ENCODE peak calls at places on chromosomes 5 and 9, in four cellular contexts. W is lung, D is Peyer's patch, F is bronchial epithelial cell. O is an unnamed sample. For H3K36me3, the result is how much of the 10 kb centered on the place peaks cover.

GRCh38 chr5:9231842-9232241 is 314.0 kb downstream of the SEMA5A start:
- DNase-seq in F (no peak), D (no peak), W (no peak), O (no peak)

GRCh38 chr9:15492485-15493150 is 18.2 kb downstream of the PSIP1 start:
- DNase-seq in F (no peak), W (no peak), D (no peak), O (no peak)

GRCh38 chr5:41967401-41967800 is 42.3 kb downstream of the FBXO4 start:
- DNase-seq in W (no peak), D (no peak), F (no peak), O (no peak)

GRCh38 chr5:148884339-148885020 is 58.1 kb downstream of the ADRB2 start:
- DNase-seq in W (no peak), F (no peak), D (no peak), O (no peak)

GRCh38 chr5:61332891-61333350 is 863 bp downstream of the ZSWIM6 start:
- DNase-seq in W (peak), F (peak), D (peak), O (no peak)

GRCh38 chr5:176533894-176534611 is 3.1 kb downstream of the RNF44 start:
- DNase-seq in D (peak), F (peak), W (no peak), O (no peak)

GRCh38 chr5:107869459-107870115 is 198.8 kb upstream of the EFNA5 start:
- DNase-seq in F (peak), W (no peak), D (no peak), O (peak)

GRCh38 chr5:150244209-150244608 is 45.4 kb downstream of the CAMK2A start:
- DNase-seq in D (no peak), W (no peak), F (no peak), O (no peak)

GRCh38 chr9:84932915-84933527 is 263.5 kb downstream of the NTRK2 start:
- DNase-seq in F (peak), W (no peak), D (no peak), O (no peak)

GRCh38 chr9:135732569-135733257 is 30.7 kb downstream of the KCNT1 start:
- DNase-seq in D (no peak), W (no peak), F (no peak), O (no peak)

GRCh38 chr9:10957878-10958277 is 345.1 kb upstream of the PTPRD start:
- DNase-seq in D (no peak), W (no peak), F (no peak), O (no peak)

GRCh38 chr5:161094411-161094810 is 242.4 kb upstream of the ATP10B start:
- DNase-seq in W (no peak), F (peak), D (no peak), O (no peak)

GRCh38 chr9:97924386-97924785 is 2.1 kb upstream of the TRMO start:
- DNase-seq in W (no peak), D (no peak), F (no peak), O (no peak)

GRCh38 chr9:77013932-77014596 is 5.4 kb upstream of the FOXB2 start:
- DNase-seq in D (no peak), W (no peak), F (no peak), O (no peak)

GRCh38 chr9:86767373-86767772 is 179.9 kb downstream of the GAS1 start:
- DNase-seq in D (no peak), W (no peak), F (no peak), O (no peak)

GRCh38 chr5:142717582-142718215 is 31.8 kb upstream of the FGF1 start:
- DNase-seq in D (no peak), F (peak), W (no peak), O (peak)

GRCh38 chr9:8600914-8601680 is 801.5 kb upstream of the DMAC1 start:
- DNase-seq in D (no peak), F (peak), W (no peak), O (no peak)

GRCh38 chr9:134961331-134962064 is 43.8 kb upstream of the FCN1 start:
- DNase-seq in W (no peak), F (no peak), D (no peak), O (no peak)

GRCh38 chr9:96417610-96418073 is 528 bp downstream of the ZNF367 start:
- DNase-seq in W (no peak), F (no peak), D (no peak), O (no peak)

GRCh38 chr5:62590396-62590795 is 11.8 kb downstream of the LRRC70 start:
- DNase-seq in F (no peak), D (no peak), W (no peak), O (no peak)

GRCh38 chr5:204462-204861 is 13.2 kb downstream of the LRRC14B start:
- DNase-seq in W (no peak), D (no peak), F (no peak), O (no peak)

GRCh38 chr9:121692606-121693505 is 41.4 kb downstream of the DAB2IP start:
- DNase-seq in D (no peak), W (peak), F (peak), O (peak)

GRCh38 chr9:5459289-5459829 is 9.0 kb downstream of the CD274 start:
- DNase-seq in F (peak), W (no peak), D (no peak), O (no peak)

GRCh38 chr9:120610975-120611689 is 31.2 kb upstream of the CDK5RAP2 start:
- DNase-seq in W (no peak), D (no peak), F (peak), O (no peak)

GRCh38 chr9:23444658-23445057 is 381.4 kb downstream of the ELAVL2 start:
- DNase-seq in W (no peak), D (no peak), F (no peak), O (no peak)

GRCh38 chr5:96067251-96067650 is 105.6 kb upstream of the ELL2 start:
- DNase-seq in D (no peak), F (peak), W (no peak), O (no peak)

GRCh38 chr5:83331842-83332241 is 139.7 kb upstream of the VCAN start:
- DNase-seq in W (no peak), F (peak), D (no peak), O (no peak)

GRCh38 chr5:68182094-68182493 is 33.5 kb upstream of the PIK3R1 start:
- DNase-seq in W (no peak), D (no peak), F (no peak), O (no peak)

GRCh38 chr5:167934561-167934971 is 356.9 kb upstream of the WWC1 start:
- DNase-seq in W (no peak), D (no peak), F (peak), O (no peak)

GRCh38 chr9:6109986-6110385 is 94.6 kb upstream of the RANBP6 start:
- DNase-seq in W (no peak), D (no peak), F (no peak), O (no peak)

GRCh38 chr9:21836437-21837161 is 34.2 kb downstream of the MTAP start:
- DNase-seq in D (no peak), F (peak), W (no peak), O (peak)

GRCh38 chr5:78716221-78716620 is 67.6 kb upstream of the LHFPL2 start:
- DNase-seq in W (no peak), D (no peak), F (no peak), O (peak)

GRCh38 chr5:80806929-80807328 is 152.1 kb upstream of the DHFR start:
- DNase-seq in D (no peak), F (no peak), W (no peak), O (no peak)

DNA sequence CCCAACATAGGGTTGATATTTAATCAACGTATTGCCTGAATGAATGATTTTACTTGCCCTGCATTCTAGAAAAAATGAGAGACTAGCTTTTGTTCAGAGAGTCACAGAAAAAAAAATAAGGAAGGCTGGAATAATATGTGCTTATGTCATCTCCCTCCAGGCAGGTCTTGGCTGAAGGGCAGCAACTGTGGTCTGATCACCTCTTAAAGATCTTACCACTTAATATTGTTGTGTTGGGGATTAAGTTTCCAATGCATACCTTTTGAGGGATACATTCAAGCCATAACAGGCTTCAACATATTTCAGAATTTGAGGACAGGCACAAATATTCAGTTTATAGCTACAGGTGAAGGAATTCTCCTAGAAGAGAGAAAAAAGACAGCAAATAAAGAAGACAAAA is 157.3 kb upstream of the S1PR3 start:
- DNase-seq in D (no peak), W (no peak), F (peak), O (no peak)
- TF ChIP-seq CTCF in D (no peak), W (no peak), F (no peak), O (no peak)

GRCh38 chr9:130714586-130715110 is 21.1 kb downstream of the EXOSC2 start:
- DNase-seq in D (no peak), F (no peak), W (no peak), O (no peak)
- H3K4me3 ChIP-seq in D (peak), F (peak), W (no peak), O (peak)

GRCh38 chr5:179802207-179802883 is 4.3 kb downstream of the MGAT4B start:
- DNase-seq in F (peak), D (no peak), W (no peak), O (no peak)
- H3K36me3 ChIP-seq in F (under half), D (under half), W (under half), O (under half)

DNA sequence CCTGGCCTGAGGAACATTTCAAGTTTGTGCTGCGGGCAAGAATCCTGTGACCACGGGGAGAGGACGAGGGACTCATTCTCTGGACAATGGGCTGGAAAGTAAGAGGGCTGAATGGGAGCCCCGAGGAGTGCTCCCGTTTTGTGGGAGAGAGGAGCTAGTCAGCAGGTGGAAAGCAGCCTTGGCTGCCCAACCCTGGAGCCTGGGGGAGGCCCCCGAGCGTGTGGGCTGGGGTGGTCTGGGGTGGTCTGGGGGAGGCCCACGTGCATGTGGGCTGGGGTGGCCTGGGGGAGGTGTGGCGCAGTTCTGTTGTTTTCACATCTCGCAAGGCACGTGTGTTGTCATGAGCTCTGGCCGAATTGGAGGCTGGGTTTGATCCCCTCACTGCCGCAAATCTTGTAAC is 27.5 kb downstream of the EHMT1 start:
- DNase-seq in D (no peak), F (no peak), W (no peak), O (no peak)
- TF ChIP-seq CTCF in D (no peak), F (no peak), W (no peak), O (no peak)

GRCh38 chr9:114156311-114156657 is 947 bp downstream of the COL27A1 start:
- DNase-seq in F (no peak), W (no peak), D (no peak), O (no peak)

GRCh38 chr9:114158482-114159130 is 3.3 kb downstream of the COL27A1 start:
- DNase-seq in F (no peak), W (no peak), D (no peak), O (no peak)

GRCh38 chr9:114156658-114157421 is 1.5 kb downstream of the COL27A1 start:
- DNase-seq in D (no peak), W (peak), F (peak), O (peak)

GRCh38 chr9:114155967-114156294 is 594 bp downstream of the COL27A1 start:
- DNase-seq in F (no peak), W (no peak), D (no peak), O (no peak)

DNA sequence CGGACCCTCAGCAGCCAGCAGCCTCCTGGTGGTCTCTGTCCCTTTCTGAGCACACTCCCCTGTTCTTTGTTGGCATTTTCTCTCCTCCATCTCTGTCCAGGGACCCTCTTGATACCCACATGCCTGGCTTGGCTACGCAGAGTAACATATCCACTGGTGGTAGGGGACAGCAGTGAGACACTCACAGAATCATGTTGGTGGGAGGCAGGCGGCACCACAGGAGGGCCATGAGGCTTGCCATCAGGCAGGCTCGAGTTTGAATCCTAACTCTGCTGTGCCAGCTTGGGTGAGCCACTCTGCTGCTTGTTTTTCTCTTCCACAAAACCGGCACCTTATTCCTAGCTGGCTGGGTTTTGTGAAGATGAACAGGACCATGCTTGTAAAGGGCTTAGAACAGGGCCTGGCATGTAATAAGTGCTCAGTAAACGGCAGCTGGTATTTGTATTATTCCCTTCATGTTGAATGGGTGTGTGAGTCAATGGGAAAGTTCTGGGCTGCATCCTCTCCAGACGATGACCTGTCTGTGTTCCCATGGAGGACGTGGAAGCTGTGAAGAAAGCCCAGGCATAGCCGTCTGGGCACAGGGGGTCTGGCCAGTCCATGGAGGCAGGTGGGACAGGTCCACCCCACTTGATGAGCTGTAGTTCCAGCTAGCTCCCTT is 2.3 kb downstream of the COL27A1 start:
- DNase-seq in W (no peak), F (peak), D (no peak), O (peak)
- H3K4me3 ChIP-seq in W (no peak), F (no peak), D (no peak), O (no peak)

GRCh38 chr5:136056336-136056735 is 27.5 kb downstream of the TGFBI start:
- DNase-seq in F (no peak), W (no peak), D (no peak), O (no peak)

GRCh38 chr5:136058972-136059354 is 30.2 kb downstream of the TGFBI start:
- DNase-seq in W (no peak), F (no peak), D (no peak), O (no peak)

GRCh38 chr5:136057401-136057951 is 28.7 kb downstream of the TGFBI start:
- DNase-seq in F (no peak), D (no peak), W (no peak), O (peak)

GRCh38 chr5:136056771-136057335 is 28.1 kb downstream of the TGFBI start:
- DNase-seq in D (no peak), W (no peak), F (no peak), O (no peak)

GRCh38 chr5:136058031-136058971 is 29.5 kb downstream of the TGFBI start:
- DNase-seq in W (peak), F (peak), D (no peak), O (peak)
- H3K36me3 ChIP-seq in W (under half), F (under half), D (under half), O (half or more)

O was measured in brain microvascular endothelial cell.